ENCODE peak calls at places on chromosomes 4 and X, in ten cellular contexts. V is right atrium auricular region; I is upper lobe of right lung; D is ovary; Z is CD8-positive, alpha-beta T cell; S is endothelial cell of umbilical vein; C is tibial nerve; K is AG04450; Q is CD4-positive, alpha-beta memory T cell; J is H1. E is an unnamed sample. For H3K9me3, the result is how much of the 10 kb centered on the place peaks cover.

GRCh38 chr4:142549726-142550463 is 296.2 kb downstream of the INPP4B start:
- DNase-seq in V (no peak), I (no peak), D (no peak), Z (no peak), S (peak), C (no peak), K (peak), Q (no peak), J (no peak), E (no peak)

GRCh38 chrX:45068555-45068954 is 132.1 kb downstream of the DIPK2B start:
- DNase-seq in V (no peak), I (no peak), D (no peak), Z (no peak), S (no peak), C (no peak), K (no peak), Q (peak), J (no peak), E (no peak)

GRCh38 chr4:186104895-186105720 is 604 bp downstream of the FAM149A start:
- DNase-seq in V (no peak), I (peak), D (peak), Z (no peak), S (no peak), C (no peak), K (no peak), Q (no peak), J (peak), E (no peak)

GRCh38 chrX:17174671-17175070 is 200.3 kb upstream of the NHS start:
- DNase-seq in V (no peak), I (no peak), D (no peak), Z (no peak), S (no peak), C (no peak), K (no peak), Q (no peak), J (no peak), E (no peak)

GRCh38 chr4:42050850-42051249 is 60.5 kb downstream of the SLC30A9 start:
- DNase-seq in V (no peak), I (no peak), D (no peak), Z (no peak), S (no peak), C (no peak), K (no peak), Q (no peak), J (no peak), E (no peak)

GRCh38 chrX:7385131-7385530 is 237.2 kb upstream of the PUDP start:
- DNase-seq in V (no peak), I (no peak), D (no peak), Z (no peak), S (no peak), C (no peak), K (no peak), Q (no peak), J (no peak), E (no peak)

GRCh38 chr4:7727727-7728126 is 211.9 kb downstream of the AFAP1 start:
- DNase-seq in V (no peak), I (no peak), D (no peak), Z (no peak), S (no peak), C (no peak), K (no peak), Q (no peak), J (no peak), E (no peak)

GRCh38 chrX:16312761-16313623 is 145.7 kb downstream of the MAGEB17 start:
- DNase-seq in V (no peak), I (no peak), D (no peak), Z (no peak), S (no peak), C (no peak), K (no peak), Q (no peak), J (no peak), E (no peak)

GRCh38 chrX:8374041-8374825 is 90.4 kb upstream of the VCX3B start:
- DNase-seq in V (no peak), I (no peak), D (no peak), Z (no peak), S (no peak), C (no peak), K (no peak), Q (no peak), J (no peak), E (no peak)

GRCh38 chrX:31314921-31315320 is 243.1 kb upstream of the FTHL17 start:
- DNase-seq in V (no peak), I (no peak), D (no peak), Z (no peak), S (no peak), C (no peak), K (no peak), Q (no peak), J (no peak), E (no peak)

GRCh38 chr4:153611679-153612078 is 72.4 kb upstream of the TLR2 start:
- DNase-seq in V (no peak), I (no peak), D (no peak), Z (no peak), S (peak), C (no peak), K (peak), Q (no peak), J (no peak), E (no peak)

GRCh38 chrX:74383611-74384010 is 37.7 kb upstream of the SLC16A2 start:
- DNase-seq in V (no peak), I (no peak), D (peak), Z (no peak), S (peak), C (no peak), K (no peak), Q (peak), J (no peak), E (no peak)

GRCh38 chrX:103629295-103630170 is 758 bp downstream of the TCEAL1 start:
- DNase-seq in V (no peak), I (peak), D (peak), Z (peak), S (peak), C (peak), K (peak), Q (peak), J (peak), E (no peak)

GRCh38 chr4:38514465-38515146 is 149.4 kb upstream of the KLF3 start:
- DNase-seq in V (no peak), I (no peak), D (no peak), Z (no peak), S (no peak), C (no peak), K (no peak), Q (no peak), J (no peak), E (no peak)

GRCh38 chr4:5908836-5909235 is 15.9 kb upstream of the CRMP1 start:
- DNase-seq in V (no peak), I (no peak), D (no peak), Z (no peak), S (no peak), C (no peak), K (no peak), Q (no peak), J (no peak), E (no peak)

GRCh38 chr4:150464523-150464922 is 117.4 kb upstream of the MAB21L2 start:
- DNase-seq in V (no peak), I (no peak), D (no peak), Z (no peak), S (no peak), C (no peak), K (no peak), Q (no peak), J (no peak), E (no peak)

GRCh38 chr4:42420120-42420519 is 22.8 kb downstream of the SHISA3 start:
- DNase-seq in V (no peak), I (no peak), D (no peak), Z (no peak), S (no peak), C (no peak), K (no peak), Q (no peak), J (no peak), E (no peak)

DNA sequence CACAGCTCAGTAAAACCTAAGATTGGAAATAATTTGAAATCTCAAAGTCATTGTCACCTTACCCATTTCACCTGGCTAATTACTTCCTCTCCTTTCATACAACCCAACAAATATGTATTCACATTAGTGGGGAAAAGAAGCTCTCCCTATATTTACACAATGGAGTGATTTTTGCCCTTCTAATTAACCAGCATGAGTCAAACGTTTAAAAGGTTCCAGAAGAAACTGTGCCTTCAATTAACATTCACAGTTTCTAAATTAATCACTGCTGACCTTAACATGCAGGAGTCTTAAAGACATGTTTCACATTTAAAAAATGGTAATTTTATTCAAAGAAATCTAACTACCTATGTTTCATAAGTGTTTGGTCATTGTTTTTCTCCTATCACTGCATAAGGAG is 254.6 kb downstream of the CBLL2 start:
- DNase-seq in V (no peak), I (no peak), D (no peak), Z (no peak), S (no peak), C (no peak), K (no peak), Q (no peak), J (no peak), E (no peak)
- H3K9me3 ChIP-seq in V (under half), I (under half), D (under half), Z (under half), S (under half), C (under half), K (under half), Q (under half), J (under half), E (under half)

GRCh38 chr4:80049813-80050534 is 23.1 kb downstream of the ANTXR2 start:
- DNase-seq in V (no peak), I (no peak), D (no peak), Z (no peak), S (no peak), C (no peak), K (no peak), Q (no peak), J (no peak), E (no peak)

GRCh38 chr4:80058740-80059139 is 14.3 kb downstream of the ANTXR2 start:
- DNase-seq in V (no peak), I (no peak), D (no peak), Z (peak), S (no peak), C (no peak), K (no peak), Q (peak), J (no peak), E (no peak)

GRCh38 chr4:80049402-80049801 is 23.6 kb downstream of the ANTXR2 start:
- DNase-seq in V (no peak), I (no peak), D (no peak), Z (no peak), S (no peak), C (no peak), K (no peak), Q (no peak), J (no peak), E (no peak)

GRCh38 chr4:80054375-80054774 is 18.7 kb downstream of the ANTXR2 start:
- DNase-seq in V (no peak), I (no peak), D (no peak), Z (no peak), S (no peak), C (no peak), K (no peak), Q (no peak), J (no peak), E (no peak)

GRCh38 chr4:80053140-80053910 is 19.7 kb downstream of the ANTXR2 start:
- DNase-seq in V (no peak), I (no peak), D (no peak), Z (no peak), S (no peak), C (no peak), K (no peak), Q (no peak), J (no peak), E (no peak)
- H3K9me3 ChIP-seq in V (under half), I (under half), D (under half), Z (under half), S (under half), C (under half), K (under half), Q (under half), J (under half), E (under half)

GRCh38 chr4:19026281-19026680 is 1004.7 kb upstream of the LCORL start:
- DNase-seq in V (no peak), I (peak), D (no peak), Z (no peak), S (no peak), C (no peak), K (no peak), Q (no peak), J (no peak), E (no peak)
- H3K9me3 ChIP-seq in V (under half), I (under half), D (under half), Z (under half), S (under half), C (under half), K (under half), Q (under half), J (under half), E (under half)

GRCh38 chr4:273312-274017 is 31.8 kb downstream of the ZNF732 start:
- DNase-seq in V (no peak), I (no peak), D (no peak), Z (no peak), S (no peak), C (no peak), K (no peak), Q (no peak), J (no peak), E (no peak)
- H3K9me3 ChIP-seq in V (under half), I (half or more), D (under half), Z (under half), S (under half), C (half or more), K (under half), Q (under half), J (half or more), E (under half)

GRCh38 chrX:2682582-2683177 is 8.4 kb upstream of the CD99 start:
- DNase-seq in V (no peak), I (no peak), D (no peak), Z (no peak), S (no peak), C (no peak), K (no peak), Q (no peak), J (no peak), E (no peak)
- H3K9me3 ChIP-seq in V (under half), I (under half), D (under half), Z (under half), S (under half), C (under half), K (under half), Q (under half), J (under half), E (under half)

E was measured in T-helper 17 cell.